ENCODE peak calls at places on chromosomes 11 and 22, in eight cellular contexts. P, R, E, O, Q, Y, L and S are unnamed samples.

GRCh38 chr11:35141538-35141937 is 2.6 kb downstream of the CD44 start:
- DNase-seq in P (peak; percentile 39), R (no peak), E (no peak), O (no peak), Q (no peak), Y (peak; percentile 93), L (no peak), S (no peak)

GRCh38 chr11:60810583-60810982 is 25.4 kb downstream of the MS4A10 start:
- DNase-seq in P (no peak), R (no peak), E (no peak), O (no peak), Q (no peak), Y (no peak), L (no peak), S (no peak)

GRCh38 chr11:77167791-77168190 is 39.7 kb downstream of the MYO7A start:
- DNase-seq in P (no peak), R (no peak), E (no peak), O (no peak), Q (no peak), Y (no peak), L (no peak), S (no peak)

GRCh38 chr22:40469181-40469580 is 98.8 kb downstream of the SGSM3 start:
- DNase-seq in P (no peak), R (no peak), E (no peak), O (no peak), Q (no peak), Y (no peak), L (no peak), S (no peak)

GRCh38 chr11:1237851-1238250 is 15.0 kb downstream of the MUC5B start:
- DNase-seq in P (no peak), R (no peak), E (no peak), O (no peak), Q (no peak), Y (no peak), L (no peak), S (no peak)

GRCh38 chr11:122661182-122661945 is 5.8 kb downstream of the UBASH3B start:
- DNase-seq in P (no peak), R (no peak), E (no peak), O (peak; percentile 62), Q (no peak), Y (no peak), L (peak; percentile 60), S (no peak)

GRCh38 chr22:28051787-28052356 is 132.8 kb upstream of the PITPNB start:
- DNase-seq in P (peak; percentile 75), R (peak; percentile 75), E (peak; percentile 53), O (no peak), Q (peak; percentile 79), Y (no peak), L (peak; percentile 86), S (no peak)

GRCh38 chr11:99351620-99352019 is 330.9 kb downstream of the CNTN5 start:
- DNase-seq in P (no peak), R (no peak), E (no peak), O (no peak), Q (no peak), Y (no peak), L (no peak), S (no peak)

GRCh38 chr11:66676279-66676919 is 1.3 kb downstream of the RBM4B start:
- DNase-seq in P (no peak), R (no peak), E (no peak), O (no peak), Q (no peak), Y (no peak), L (no peak), S (no peak)

GRCh38 chr11:46300270-46300669 is 22.8 kb downstream of the CREB3L1 start:
- DNase-seq in P (no peak), R (no peak), E (no peak), O (no peak), Q (no peak), Y (no peak), L (no peak), S (no peak)

GRCh38 chr11:114774599-114775365 is 96.5 kb downstream of the NXPE2 start:
- DNase-seq in P (no peak), R (peak; percentile 83), E (peak; percentile 55), O (no peak), Q (peak; percentile 86), Y (no peak), L (peak; percentile 88), S (peak; percentile 79)

GRCh38 chr11:71488086-71488967 is 35.3 kb downstream of the NADSYN1 start:
- DNase-seq in P (no peak), R (peak; percentile 49), E (peak; percentile 18), O (no peak), Q (peak; percentile 73), Y (peak; percentile 68), L (no peak), S (no peak)

GRCh38 chr11:33018840-33019239 is 3.2 kb downstream of the DEPDC7 start:
- DNase-seq in P (no peak), R (no peak), E (no peak), O (no peak), Q (no peak), Y (no peak), L (no peak), S (no peak)

GRCh38 chr11:111379500-111380136 is 543 bp upstream of the POU2AF1 start:
- DNase-seq in P (no peak), R (no peak), E (no peak), O (no peak), Q (no peak), Y (no peak), L (no peak), S (no peak)

GRCh38 chr11:26930518-26931247 is 63.2 kb upstream of the FIBIN start:
- DNase-seq in P (no peak), R (no peak), E (no peak), O (peak; percentile 48), Q (peak; percentile 16), Y (no peak), L (no peak), S (no peak)

GRCh38 chr11:74577624-74578396 is 14.6 kb upstream of the POLD3 start:
- DNase-seq in P (peak; percentile 25), R (no peak), E (no peak), O (peak; percentile 27), Q (no peak), Y (no peak), L (no peak), S (no peak)

GRCh38 chr11:33060271-33060670 is 20.9 kb downstream of the TCP11L1 start:
- DNase-seq in P (no peak), R (no peak), E (no peak), O (no peak), Q (no peak), Y (no peak), L (no peak), S (no peak)

GRCh38 chr11:72688929-72689328 is 14.7 kb upstream of the PDE2A start:
- DNase-seq in P (no peak), R (no peak), E (no peak), O (no peak), Q (no peak), Y (no peak), L (no peak), S (no peak)

GRCh38 chr22:42895541-42895981 is 38.5 kb upstream of the ARFGAP3 start:
- DNase-seq in P (peak; percentile 64), R (no peak), E (no peak), O (no peak), Q (no peak), Y (no peak), L (no peak), S (no peak)

GRCh38 chr11:126185200-126186030 is 26.0 kb downstream of the RPUSD4 start:
- DNase-seq in P (no peak), R (no peak), E (no peak), O (no peak), Q (no peak), Y (peak; percentile 52), L (no peak), S (no peak)

GRCh38 chr11:93081694-93082093 is 112.2 kb downstream of the MTNR1B start:
- DNase-seq in P (no peak), R (no peak), E (no peak), O (no peak), Q (no peak), Y (no peak), L (peak; percentile 74), S (no peak)

DNA sequence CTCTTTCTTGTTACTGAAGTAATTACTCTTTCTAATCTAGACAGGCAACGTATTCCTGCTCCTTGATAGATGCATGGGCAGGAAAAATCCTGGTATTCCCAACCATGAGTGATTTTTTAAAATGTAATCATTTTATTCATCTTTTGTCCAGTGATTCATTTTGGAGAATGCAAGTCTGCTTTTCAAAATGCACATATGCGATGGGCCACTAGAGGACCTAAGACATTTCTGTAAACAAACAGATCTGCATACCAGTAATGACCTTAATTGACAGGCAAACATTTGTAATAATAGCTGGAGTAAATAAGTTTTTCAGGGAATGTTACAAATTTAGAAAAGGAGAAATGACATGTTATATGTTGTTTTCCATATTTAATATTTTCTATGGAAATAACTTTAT is 1167.6 kb downstream of the JRKL start:
- DNase-seq in P (no peak), R (no peak), E (no peak), O (no peak), Q (no peak), Y (no peak), L (no peak), S (no peak)
- TF ChIP-seq CTCF in P (no peak), R (peak; percentile 23), E (no peak), O (no peak), Q (peak; percentile 14), Y (no peak), L (peak; percentile 22), S (peak; percentile 48)

GRCh38 chr22:44092636-44093220 is 68.6 kb downstream of the PARVB start:
- DNase-seq in P (no peak), R (no peak), E (no peak), O (no peak), Q (no peak), Y (no peak), L (no peak), S (no peak)

GRCh38 chr22:44091751-44092150 is 67.6 kb downstream of the PARVB start:
- DNase-seq in P (no peak), R (no peak), E (no peak), O (no peak), Q (no peak), Y (no peak), L (no peak), S (no peak)

GRCh38 chr22:44090571-44090905 is 66.4 kb downstream of the PARVB start:
- DNase-seq in P (no peak), R (no peak), E (no peak), O (no peak), Q (no peak), Y (no peak), L (no peak), S (no peak)

GRCh38 chr22:44089717-44090570 is 65.8 kb downstream of the PARVB start:
- DNase-seq in P (no peak), R (no peak), E (no peak), O (no peak), Q (no peak), Y (no peak), L (no peak), S (no peak)

GRCh38 chr22:44091021-44091721 is 67.1 kb downstream of the PARVB start:
- DNase-seq in P (no peak), R (no peak), E (peak; percentile 22), O (no peak), Q (peak; percentile 28), Y (no peak), L (peak; percentile 52), S (no peak)
- TF ChIP-seq CTCF in P (no peak), R (peak; percentile 49), E (no peak), O (peak; percentile 30), Q (peak; percentile 6), Y (no peak), L (peak; percentile 44), S (peak; percentile 61)

GRCh38 chr11:63974259-63975143 is at the start of gene COX8A:
- DNase-seq in P (peak; percentile 99), R (peak; percentile 99), E (peak; percentile 100), O (peak; percentile 99), Q (peak; percentile 99), Y (peak; percentile 99), L (peak; percentile 100), S (peak; percentile 94)
- TF ChIP-seq CTCF in P (no peak), R (no peak), E (no peak), O (peak; percentile 12), Q (no peak), Y (no peak), L (no peak), S (peak; percentile 22)

GRCh38 chr11:82038151-82038550 is 695.5 kb downstream of the FAM181B start:
- DNase-seq in P (no peak), R (no peak), E (no peak), O (no peak), Q (no peak), Y (no peak), L (no peak), S (no peak)
- TF ChIP-seq CTCF in P (no peak), R (no peak), E (no peak), O (no peak), Q (no peak), Y (no peak), L (no peak), S (no peak)